ENCODE peak calls at places on chromosomes 12 and 14, in ten cellular contexts. C is A549; K is neuronal stem cell; A is heart left ventricle; Q is lung; N is CD8-positive, alpha-beta memory T cell; U is mesenchymal stem cell; D is mammary epithelial cell; R is esophagus squamous epithelium; Y is right atrium auricular region. T is an unnamed sample.

GRCh38 chr14:62126885-62127478 is 364.8 kb downstream of the SNAPC1 start:
- DNase-seq in N (no peak), A (no peak), K (peak; percentile 52), Y (no peak), C (peak; percentile 58), D (peak; percentile 43), R (no peak), Q (no peak), U (peak; percentile 56), T (no peak)

GRCh38 chr12:6943719-6944380 is at the start of the genes C12orf57 and RNU7-1:
- DNase-seq in K (peak; percentile 76), D (peak; percentile 99), Q (peak; percentile 78), A (peak; percentile 84), U (peak; percentile 96), N (peak; percentile 86), Y (peak; percentile 86), R (no peak), C (peak; percentile 95), T (peak; percentile 90)

GRCh38 chr14:63671987-63672386 is 30.3 kb upstream of the WDR89 start:
- DNase-seq in K (no peak), Y (no peak), C (no peak), R (no peak), U (no peak), N (no peak), A (no peak), Q (no peak), D (no peak), T (no peak)

GRCh38 chr12:33763331-33763730 is 259.0 kb upstream of the ALG10 start:
- DNase-seq in A (no peak), Q (no peak), R (no peak), C (no peak), D (no peak), K (no peak), Y (no peak), U (no peak), N (no peak), T (no peak)

GRCh38 chr12:110266381-110266909 is 14.6 kb upstream of the ATP2A2 start:
- DNase-seq in U (no peak), D (no peak), C (no peak), Y (no peak), Q (no peak), R (no peak), A (no peak), K (no peak), N (no peak), T (no peak)

GRCh38 chr14:59190372-59190771 is 1.9 kb downstream of the DAAM1 start:
- DNase-seq in C (peak; percentile 29), A (peak; percentile 33), Q (no peak), N (no peak), R (no peak), U (no peak), K (peak; percentile 29), D (no peak), Y (no peak), T (no peak)

GRCh38 chr12:9754097-9754964 is 6.4 kb downstream of the CD69 start:
- DNase-seq in D (no peak), C (no peak), R (no peak), Q (no peak), N (no peak), Y (no peak), K (no peak), A (no peak), U (no peak), T (no peak)

GRCh38 chr12:40515041-40515825 is 177.0 kb upstream of the CNTN1 start:
- DNase-seq in N (no peak), U (no peak), R (no peak), Y (no peak), D (peak; percentile 65), C (no peak), K (no peak), Q (no peak), A (no peak), T (no peak)

GRCh38 chr12:24943947-24944597 is 4.8 kb downstream of the BCAT1 start:
- DNase-seq in Q (no peak), D (no peak), U (peak; percentile 47), A (no peak), R (no peak), N (no peak), K (no peak), Y (no peak), C (no peak), T (no peak)

GRCh38 chr12:24947541-24948451 is 1.1 kb downstream of the BCAT1 start:
- DNase-seq in N (no peak), Q (no peak), D (no peak), A (no peak), Y (no peak), U (peak; percentile 50), K (no peak), R (no peak), C (no peak), T (no peak)

GRCh38 chr12:24944598-24944975 is 4.3 kb downstream of the BCAT1 start:
- DNase-seq in U (no peak), D (no peak), C (no peak), K (no peak), R (no peak), A (no peak), Q (no peak), Y (no peak), N (no peak), T (no peak)

GRCh38 chr12:24945039-24945438 is 3.9 kb downstream of the BCAT1 start:
- DNase-seq in C (no peak), Q (no peak), R (no peak), K (no peak), N (no peak), D (no peak), A (no peak), Y (no peak), U (no peak), T (no peak)

DNA sequence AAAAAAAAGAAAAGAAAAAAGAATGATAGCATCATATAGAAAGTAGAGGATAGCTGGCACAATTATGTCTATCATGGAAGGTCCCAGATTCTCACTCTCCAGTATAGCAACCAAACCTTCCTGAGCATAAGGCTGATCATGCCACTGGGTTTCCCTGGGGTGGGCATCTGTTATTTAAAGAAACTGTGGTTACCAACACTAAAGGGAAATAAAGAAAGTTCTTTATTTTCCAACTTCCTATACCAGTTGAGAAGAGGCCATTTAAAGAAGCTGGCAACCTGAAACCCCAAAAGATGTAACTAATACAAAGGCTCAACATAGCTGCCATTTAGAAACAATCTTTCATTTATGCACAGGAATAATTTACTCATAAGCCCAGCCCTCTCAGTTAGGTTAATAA is 3.1 kb downstream of the BCAT1 start:
- DNase-seq in D (no peak), A (no peak), C (no peak), R (no peak), K (no peak), Y (no peak), U (no peak), N (no peak), Q (no peak), T (no peak)
- H3K27ac ChIP-seq in D (no peak overlapping the region), A (no peak overlapping the region), C (no peak overlapping the region), R (no peak overlapping the region), K (no peak overlapping the region), Y (no peak overlapping the region), U (peak overlapping the region; percentile 38), N (peak overlapping the region; percentile 69), Q (no peak overlapping the region), T (peak overlapping the region; percentile 17)

GRCh38 chr14:22489247-22489551 is 99.8 kb downstream of the DAD1 start:
- DNase-seq in K (no peak), C (no peak), R (no peak), N (no peak), U (no peak), Q (no peak), A (peak; percentile 66), Y (no peak), D (no peak), T (no peak)
- H3K4me1 ChIP-seq in K (peaks cover 3% of the 10 kb centered on the region), C (no peaks in the 10 kb centered on the region), R (peaks cover 63% of the 10 kb centered on the region), N (no peaks in the 10 kb centered on the region), U (no peaks in the 10 kb centered on the region), Q (peaks cover 11% of the 10 kb centered on the region), A (peaks cover 54% of the 10 kb centered on the region), Y (no peaks in the 10 kb centered on the region), D (no peaks in the 10 kb centered on the region), T (no peaks in the 10 kb centered on the region)

GRCh38 chr14:89856871-89857345 is 97.6 kb downstream of the EFCAB11 start:
- DNase-seq in A (no peak), C (peak; percentile 25), Q (no peak), D (peak; percentile 17), N (no peak), K (no peak), R (no peak), U (peak; percentile 9), Y (no peak), T (no peak)

GRCh38 chr14:89853976-89854693 is 100.4 kb downstream of the EFCAB11 start:
- DNase-seq in K (no peak), Y (no peak), Q (no peak), A (no peak), D (no peak), N (no peak), C (no peak), R (no peak), U (no peak), T (no peak)

GRCh38 chr14:89851031-89851430 is 103.5 kb downstream of the EFCAB11 start:
- DNase-seq in U (no peak), Y (no peak), D (no peak), R (no peak), C (no peak), A (no peak), K (no peak), Q (no peak), N (no peak), T (no peak)

GRCh38 chr14:89858084-89858483 is 96.4 kb downstream of the EFCAB11 start:
- DNase-seq in D (peak; percentile 92), Q (no peak), Y (no peak), A (no peak), K (no peak), R (no peak), C (no peak), N (no peak), U (no peak), T (no peak)

GRCh38 chr14:89855961-89856360 is 98.6 kb downstream of the EFCAB11 start:
- DNase-seq in D (peak; percentile 68), R (no peak), A (no peak), U (peak; percentile 59), Y (no peak), N (no peak), K (no peak), Q (no peak), C (no peak), T (no peak)
- H3K27ac ChIP-seq in D (no peak overlapping the region), R (no peak overlapping the region), A (no peak overlapping the region), U (no peak overlapping the region), Y (no peak overlapping the region), N (no peak overlapping the region), K (no peak overlapping the region), Q (no peak overlapping the region), C (no peak overlapping the region), T (peak overlapping the region; percentile 30)

GRCh38 chr14:52929192-52929807 is 21.6 kb downstream of the FERMT2 start:
- DNase-seq in D (no peak), A (no peak), K (no peak), Y (no peak), C (no peak), N (no peak), R (no peak), U (no peak), Q (no peak), T (no peak)

GRCh38 chr14:52923902-52924575 is 26.8 kb downstream of the FERMT2 start:
- DNase-seq in R (no peak), U (no peak), K (no peak), Y (no peak), D (no peak), N (no peak), C (peak; percentile 33), A (no peak), Q (no peak), T (no peak)

GRCh38 chr14:52922059-52922458 is 28.8 kb downstream of the FERMT2 start:
- DNase-seq in U (no peak), Y (no peak), K (no peak), C (no peak), Q (no peak), R (no peak), A (no peak), D (no peak), N (no peak), T (no peak)

GRCh38 chr14:52922656-52923055 is 28.2 kb downstream of the FERMT2 start:
- DNase-seq in C (no peak), D (peak; percentile 61), R (no peak), Q (no peak), U (peak; percentile 58), N (no peak), A (no peak), Y (no peak), K (no peak), T (no peak)

GRCh38 chr14:52926994-52927393 is 23.9 kb downstream of the FERMT2 start:
- DNase-seq in D (no peak), C (peak; percentile 20), Q (no peak), Y (no peak), K (no peak), U (peak; percentile 52), N (no peak), R (no peak), A (no peak), T (no peak)
- H3K4me1 ChIP-seq in D (peaks cover 4% of the 10 kb centered on the region), C (peaks cover 78% of the 10 kb centered on the region), Q (peaks cover 52% of the 10 kb centered on the region), Y (no peaks in the 10 kb centered on the region), K (peaks cover 10% of the 10 kb centered on the region), U (peaks cover 10% of the 10 kb centered on the region), N (no peaks in the 10 kb centered on the region), R (peaks cover 67% of the 10 kb centered on the region), A (peaks cover 96% of the 10 kb centered on the region), T (peaks cover 10% of the 10 kb centered on the region)